ENCODE peak calls at places on chromosomes 11 and 22, in ten cellular contexts. One of them, this sample, is unnamed.

GRCh38 chr22:30891781-30892180 is 76.8 kb downstream of the MORC2 start:
- DNase-seq in endothelial cell of umbilical vein: no peak
- DNase-seq in A549: no peak
- DNase-seq in foreskin keratinocyte: no peak
- DNase-seq in PC-3: no peak
- DNase-seq in GM12865: no peak
- DNase-seq in HFF-Myc: no peak
- DNase-seq in ovary: no peak
- DNase-seq in foreskin fibroblast: no peak
- DNase-seq in fibroblast of the aortic adventitia: no peak
- DNase-seq in this sample: no peak

GRCh38 chr22:45683680-45684079 is 12.0 kb downstream of the ATXN10 start:
- DNase-seq in fibroblast of the aortic adventitia: no peak
- DNase-seq in HFF-Myc: no peak
- DNase-seq in foreskin fibroblast: no peak
- DNase-seq in endothelial cell of umbilical vein: no peak
- DNase-seq in ovary: no peak
- DNase-seq in PC-3: no peak
- DNase-seq in A549: no peak
- DNase-seq in foreskin keratinocyte: no peak
- DNase-seq in GM12865: peak; percentile 13
- DNase-seq in this sample: no peak

GRCh38 chr11:127133061-127133460 is 132.5 kb upstream of the KIRREL3 start:
- DNase-seq in fibroblast of the aortic adventitia: no peak
- DNase-seq in HFF-Myc: no peak
- DNase-seq in endothelial cell of umbilical vein: no peak
- DNase-seq in ovary: no peak
- DNase-seq in foreskin fibroblast: no peak
- DNase-seq in foreskin keratinocyte: no peak
- DNase-seq in GM12865: no peak
- DNase-seq in A549: no peak
- DNase-seq in PC-3: no peak
- DNase-seq in this sample: no peak

GRCh38 chr11:12585861-12586260 is 88.4 kb upstream of the TEAD1 start:
- DNase-seq in foreskin keratinocyte: no peak
- DNase-seq in foreskin fibroblast: peak; percentile 62
- DNase-seq in GM12865: no peak
- DNase-seq in A549: no peak
- DNase-seq in PC-3: no peak
- DNase-seq in ovary: no peak
- DNase-seq in endothelial cell of umbilical vein: no peak
- DNase-seq in fibroblast of the aortic adventitia: no peak
- DNase-seq in HFF-Myc: no peak
- DNase-seq in this sample: no peak

GRCh38 chr11:80620867-80621266 is 1180.0 kb upstream of the TENM4 start:
- DNase-seq in HFF-Myc: no peak
- DNase-seq in fibroblast of the aortic adventitia: no peak
- DNase-seq in foreskin fibroblast: no peak
- DNase-seq in GM12865: no peak
- DNase-seq in A549: no peak
- DNase-seq in ovary: no peak
- DNase-seq in endothelial cell of umbilical vein: no peak
- DNase-seq in foreskin keratinocyte: no peak
- DNase-seq in PC-3: no peak
- DNase-seq in this sample: no peak

GRCh38 chr22:19086944-19087343 is 35.3 kb downstream of the DGCR2 start:
- DNase-seq in ovary: no peak
- DNase-seq in A549: no peak
- DNase-seq in GM12865: no peak
- DNase-seq in HFF-Myc: no peak
- DNase-seq in foreskin fibroblast: peak; percentile 75
- DNase-seq in PC-3: peak; percentile 3
- DNase-seq in endothelial cell of umbilical vein: no peak
- DNase-seq in foreskin keratinocyte: no peak
- DNase-seq in fibroblast of the aortic adventitia: peak; percentile 44
- DNase-seq in this sample: no peak

GRCh38 chr11:71193431-71193830 is 58.9 kb downstream of the SHANK2 start:
- DNase-seq in PC-3: no peak
- DNase-seq in fibroblast of the aortic adventitia: no peak
- DNase-seq in GM12865: no peak
- DNase-seq in HFF-Myc: no peak
- DNase-seq in foreskin fibroblast: no peak
- DNase-seq in ovary: no peak
- DNase-seq in endothelial cell of umbilical vein: no peak
- DNase-seq in A549: no peak
- DNase-seq in foreskin keratinocyte: no peak
- DNase-seq in this sample: no peak

GRCh38 chr11:33633251-33634003 is 67.2 kb downstream of the C11orf91 start:
- DNase-seq in foreskin keratinocyte: peak; percentile 96
- DNase-seq in foreskin fibroblast: peak; percentile 67
- DNase-seq in PC-3: peak; percentile 89
- DNase-seq in fibroblast of the aortic adventitia: peak; percentile 25
- DNase-seq in ovary: no peak
- DNase-seq in A549: peak; percentile 94
- DNase-seq in endothelial cell of umbilical vein: no peak
- DNase-seq in HFF-Myc: peak; percentile 42
- DNase-seq in GM12865: no peak
- DNase-seq in this sample: no peak

GRCh38 chr22:19463491-19464469 is 15.2 kb downstream of the UFD1 start:
- DNase-seq in HFF-Myc: peak; percentile 52
- DNase-seq in GM12865: no peak
- DNase-seq in endothelial cell of umbilical vein: no peak
- DNase-seq in A549: no peak
- DNase-seq in foreskin keratinocyte: peak; percentile 44
- DNase-seq in ovary: no peak
- DNase-seq in fibroblast of the aortic adventitia: peak; percentile 64
- DNase-seq in PC-3: no peak
- DNase-seq in foreskin fibroblast: peak; percentile 91
- DNase-seq in this sample: no peak

GRCh38 chr11:37450613-37451012 is 852.6 kb upstream of the RAG2 start:
- DNase-seq in ovary: no peak
- DNase-seq in A549: no peak
- DNase-seq in PC-3: no peak
- DNase-seq in HFF-Myc: no peak
- DNase-seq in foreskin fibroblast: peak; percentile 45
- DNase-seq in fibroblast of the aortic adventitia: peak; percentile 22
- DNase-seq in endothelial cell of umbilical vein: no peak
- DNase-seq in foreskin keratinocyte: peak; percentile 52
- DNase-seq in GM12865: peak; percentile 38
- DNase-seq in this sample: peak; percentile 23

GRCh38 chr11:72661486-72661885 is 12.7 kb downstream of the PDE2A start:
- DNase-seq in ovary: no peak
- DNase-seq in GM12865: no peak
- DNase-seq in A549: no peak
- DNase-seq in fibroblast of the aortic adventitia: no peak
- DNase-seq in PC-3: no peak
- DNase-seq in HFF-Myc: no peak
- DNase-seq in foreskin keratinocyte: no peak
- DNase-seq in endothelial cell of umbilical vein: no peak
- DNase-seq in foreskin fibroblast: no peak
- DNase-seq in this sample: no peak

GRCh38 chr11:65569164-65569972 is 909 bp upstream of the ZNRD2 start:
- DNase-seq in endothelial cell of umbilical vein: no peak
- DNase-seq in PC-3: no peak
- DNase-seq in HFF-Myc: no peak
- DNase-seq in fibroblast of the aortic adventitia: no peak
- DNase-seq in foreskin fibroblast: peak; percentile 9
- DNase-seq in A549: no peak
- DNase-seq in foreskin keratinocyte: no peak
- DNase-seq in ovary: no peak
- DNase-seq in GM12865: no peak
- DNase-seq in this sample: no peak

GRCh38 chr11:33059331-33060007 is 20.1 kb downstream of the TCP11L1 start:
- DNase-seq in endothelial cell of umbilical vein: no peak
- DNase-seq in foreskin keratinocyte: peak; percentile 87
- DNase-seq in PC-3: peak; percentile 21
- DNase-seq in A549: no peak
- DNase-seq in ovary: no peak
- DNase-seq in HFF-Myc: no peak
- DNase-seq in GM12865: no peak
- DNase-seq in foreskin fibroblast: no peak
- DNase-seq in fibroblast of the aortic adventitia: no peak
- DNase-seq in this sample: no peak

DNA sequence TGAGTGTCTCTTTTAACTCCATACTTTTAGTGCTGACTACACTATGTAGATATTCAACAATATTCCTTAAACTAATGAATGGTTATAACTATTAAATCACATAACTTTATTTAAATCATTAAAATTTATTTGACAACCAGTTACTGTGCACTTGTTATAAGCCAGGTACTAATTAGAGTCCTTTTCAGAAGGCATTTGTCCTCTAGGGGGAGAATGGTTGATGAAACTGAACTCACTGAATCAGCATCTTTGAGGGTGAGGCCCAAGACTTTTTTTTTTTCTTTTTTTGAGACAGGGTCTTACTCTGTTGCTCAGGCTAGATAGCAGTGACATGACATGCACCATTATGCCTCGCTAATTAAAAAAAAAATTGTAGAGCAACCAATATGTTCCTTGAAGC is 515.6 kb upstream of the CCDC90B start:
- DNase-seq in A549: no peak
- DNase-seq in foreskin keratinocyte: no peak
- DNase-seq in fibroblast of the aortic adventitia: no peak
- DNase-seq in HFF-Myc: no peak
- DNase-seq in ovary: no peak
- DNase-seq in endothelial cell of umbilical vein: no peak
- DNase-seq in GM12865: no peak
- DNase-seq in PC-3: peak; percentile 22
- DNase-seq in foreskin fibroblast: no peak
- DNase-seq in this sample: no peak
- TF ChIP-seq CTCF in A549: no peak
- TF ChIP-seq CTCF in foreskin keratinocyte: peak; percentile 34
- TF ChIP-seq CTCF in fibroblast of the aortic adventitia: peak; percentile 23
- TF ChIP-seq CTCF in HFF-Myc: peak; percentile 14
- TF ChIP-seq CTCF in ovary: no peak
- TF ChIP-seq CTCF in endothelial cell of umbilical vein: no peak
- TF ChIP-seq CTCF in GM12865: peak; percentile 15
- TF ChIP-seq CTCF in PC-3: peak; percentile 48
- TF ChIP-seq CTCF in foreskin fibroblast: peak; percentile 12
- TF ChIP-seq CTCF in this sample: no peak

DNA sequence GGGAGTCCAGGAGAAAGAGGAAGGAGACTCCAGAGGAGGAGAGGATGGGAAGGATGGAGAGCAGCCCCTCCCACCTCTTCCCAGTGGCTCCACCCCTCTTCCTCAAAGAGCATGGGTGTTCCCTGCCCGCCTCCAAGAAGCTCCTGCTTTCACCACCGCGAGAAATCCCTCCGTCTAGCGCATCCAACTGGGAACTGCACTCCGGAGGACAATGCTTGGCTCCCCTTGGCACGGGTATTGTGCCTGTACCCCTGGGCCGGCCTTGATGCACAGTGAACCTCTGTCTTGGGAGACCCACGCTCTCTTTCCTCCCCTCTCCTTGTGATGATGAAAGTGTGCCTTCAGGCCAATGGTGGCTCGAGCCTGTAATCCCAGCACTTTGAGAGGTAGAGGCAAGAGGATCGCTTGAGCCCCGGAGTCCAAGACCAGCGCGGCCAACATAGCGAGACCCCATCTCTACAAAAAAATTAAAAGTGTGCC is 14.9 kb upstream of the ADA2 start:
- DNase-seq in A549: peak; percentile 45
- DNase-seq in foreskin fibroblast: no peak
- DNase-seq in endothelial cell of umbilical vein: no peak
- DNase-seq in PC-3: no peak
- DNase-seq in GM12865: no peak
- DNase-seq in ovary: no peak
- DNase-seq in fibroblast of the aortic adventitia: no peak
- DNase-seq in foreskin keratinocyte: no peak
- DNase-seq in HFF-Myc: peak; percentile 21
- DNase-seq in this sample: no peak
- TF ChIP-seq CTCF in A549: no peak
- TF ChIP-seq CTCF in foreskin fibroblast: no peak
- TF ChIP-seq CTCF in endothelial cell of umbilical vein: peak; percentile 7
- TF ChIP-seq CTCF in PC-3: no peak
- TF ChIP-seq CTCF in GM12865: no peak
- TF ChIP-seq CTCF in ovary: no peak
- TF ChIP-seq CTCF in fibroblast of the aortic adventitia: no peak
- TF ChIP-seq CTCF in foreskin keratinocyte: peak; percentile 18
- TF ChIP-seq CTCF in HFF-Myc: peak; percentile 38
- TF ChIP-seq CTCF in this sample: no peak

DNA sequence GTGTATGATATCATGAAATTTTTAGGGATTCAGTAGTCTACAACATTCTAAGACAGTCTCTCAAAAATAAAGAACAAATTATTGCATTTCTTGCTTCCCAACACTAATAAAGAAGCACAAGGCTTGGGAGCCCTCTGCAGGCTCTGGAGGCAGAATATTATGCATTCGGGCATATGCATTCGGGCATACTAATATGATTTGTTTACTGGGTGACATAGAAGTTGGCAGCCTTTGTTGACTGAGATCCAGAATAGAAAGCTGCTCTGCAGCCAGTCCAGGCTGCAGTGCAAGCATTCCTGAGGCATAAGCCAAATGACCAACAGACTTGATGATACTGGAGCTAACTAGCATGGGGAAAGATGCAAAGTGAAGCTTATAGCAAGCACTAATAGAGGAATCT is 945.5 kb downstream of the OPCML start:
- DNase-seq in A549: no peak
- DNase-seq in endothelial cell of umbilical vein: no peak
- DNase-seq in foreskin keratinocyte: no peak
- DNase-seq in fibroblast of the aortic adventitia: no peak
- DNase-seq in ovary: no peak
- DNase-seq in foreskin fibroblast: peak; percentile 70
- DNase-seq in GM12865: no peak
- DNase-seq in HFF-Myc: no peak
- DNase-seq in PC-3: no peak
- DNase-seq in this sample: no peak
- TF ChIP-seq CTCF in A549: no peak
- TF ChIP-seq CTCF in endothelial cell of umbilical vein: no peak
- TF ChIP-seq CTCF in foreskin keratinocyte: no peak
- TF ChIP-seq CTCF in fibroblast of the aortic adventitia: no peak
- TF ChIP-seq CTCF in ovary: no peak
- TF ChIP-seq CTCF in foreskin fibroblast: peak; percentile 9
- TF ChIP-seq CTCF in GM12865: no peak
- TF ChIP-seq CTCF in HFF-Myc: no peak
- TF ChIP-seq CTCF in PC-3: no peak
- TF ChIP-seq CTCF in this sample: no peak

GRCh38 chr11:8739309-8739793 is 56.8 kb downstream of the RPL27A start:
- DNase-seq in fibroblast of the aortic adventitia: peak; percentile 57
- DNase-seq in endothelial cell of umbilical vein: no peak
- DNase-seq in foreskin keratinocyte: no peak
- DNase-seq in GM12865: no peak
- DNase-seq in ovary: no peak
- DNase-seq in PC-3: no peak
- DNase-seq in HFF-Myc: no peak
- DNase-seq in foreskin fibroblast: no peak
- DNase-seq in A549: peak; percentile 53
- DNase-seq in this sample: no peak
- TF ChIP-seq CTCF in fibroblast of the aortic adventitia: no peak
- TF ChIP-seq CTCF in endothelial cell of umbilical vein: no peak
- TF ChIP-seq CTCF in foreskin keratinocyte: no peak
- TF ChIP-seq CTCF in GM12865: no peak
- TF ChIP-seq CTCF in ovary: no peak
- TF ChIP-seq CTCF in PC-3: no peak
- TF ChIP-seq CTCF in HFF-Myc: no peak
- TF ChIP-seq CTCF in foreskin fibroblast: no peak
- TF ChIP-seq CTCF in A549: no peak
- TF ChIP-seq CTCF in this sample: no peak

GRCh38 chr11:86214710-86215109 is 29.8 kb upstream of the EED start:
- DNase-seq in fibroblast of the aortic adventitia: no peak
- DNase-seq in HFF-Myc: no peak
- DNase-seq in ovary: no peak
- DNase-seq in endothelial cell of umbilical vein: no peak
- DNase-seq in foreskin fibroblast: no peak
- DNase-seq in GM12865: peak; percentile 90
- DNase-seq in PC-3: peak; percentile 21
- DNase-seq in A549: no peak
- DNase-seq in foreskin keratinocyte: no peak
- DNase-seq in this sample: no peak
- TF ChIP-seq CTCF in fibroblast of the aortic adventitia: peak; percentile 10
- TF ChIP-seq CTCF in HFF-Myc: peak; percentile 5
- TF ChIP-seq CTCF in ovary: no peak
- TF ChIP-seq CTCF in endothelial cell of umbilical vein: no peak
- TF ChIP-seq CTCF in foreskin fibroblast: no peak
- TF ChIP-seq CTCF in GM12865: no peak
- TF ChIP-seq CTCF in PC-3: no peak
- TF ChIP-seq CTCF in A549: no peak
- TF ChIP-seq CTCF in foreskin keratinocyte: no peak
- TF ChIP-seq CTCF in this sample: no peak